ENCODE peak calls at places on chromosomes 2 and 18, in four cellular contexts. H is KBM-7, J is HEK293T, L is astrocyte. K is an unnamed sample.

GRCh38 chr18:3340682-3341097 is 78.8 kb downstream of the MYL12B start:
- DNase-seq in H (peak), J (peak), L (no peak), K (no peak)

GRCh38 chr2:148201075-148202004 is 180.4 kb downstream of the MBD5 start:
- DNase-seq in H (peak), J (peak), L (no peak), K (peak)

GRCh38 chr2:157302492-157303099 is 23.0 kb downstream of the ERMN start:
- DNase-seq in H (peak), J (peak), L (no peak), K (no peak)

GRCh38 chr2:27921880-27922589 is 31.5 kb downstream of the BABAM2 start:
- DNase-seq in H (no peak), J (no peak), L (no peak), K (no peak)

GRCh38 chr2:211144078-211144477 is 587.7 kb downstream of the CPS1 start:
- DNase-seq in H (no peak), J (no peak), L (peak), K (no peak)

GRCh38 chr2:102703748-102704147 is 58.1 kb upstream of the TMEM182 start:
- DNase-seq in H (peak), J (peak), L (peak), K (no peak)

GRCh38 chr2:207241198-207241597 is 75.5 kb upstream of the KLF7 start:
- DNase-seq in H (no peak), J (no peak), L (peak), K (no peak)

GRCh38 chr2:188598551-188598950 is 306.9 kb downstream of the GULP1 start:
- DNase-seq in H (no peak), J (no peak), L (peak), K (no peak)

GRCh38 chr18:3794537-3795348 is 344.8 kb downstream of the TGIF1 start:
- DNase-seq in H (no peak), J (no peak), L (peak), K (no peak)

GRCh38 chr2:109154226-109154625 is 25.2 kb downstream of the SH3RF3 start:
- DNase-seq in H (no peak), J (no peak), L (no peak), K (no peak)

GRCh38 chr2:165018207-165018606 is 62.9 kb upstream of the SLC38A11 start:
- DNase-seq in H (no peak), J (peak), L (no peak), K (no peak)